ENCODE peak calls at places on chromosomes 4 and X, in six cellular contexts. C is mesenchymal stem cell, P is neuronal stem cell, D is IMR-90, S is H1, W is trophoblast cell. O is an unnamed sample. For H3K27me3, the result is how much of the 10 kb centered on the place peaks cover.

GRCh38 chrX:138886769-138887168 is 175.3 kb upstream of the FGF13 start:
- DNase-seq in C (no peak), S (no peak), W (no peak), D (no peak), P (no peak), O (no peak)

GRCh38 chrX:17596546-17597205 is 140.6 kb upstream of the SCML1 start:
- DNase-seq in C (no peak), D (no peak), P (no peak), S (no peak), W (no peak), O (no peak)

GRCh38 chr4:94332983-94333590 is 9.5 kb downstream of the HPGDS start:
- DNase-seq in S (no peak), W (peak), C (no peak), D (no peak), P (peak), O (peak)

GRCh38 chrX:11792461-11793421 is 34.7 kb downstream of the MSL3 start:
- DNase-seq in S (no peak), W (no peak), D (no peak), P (no peak), C (no peak), O (no peak)

GRCh38 chr4:126705271-126705670 is 927.5 kb upstream of the INTU start:
- DNase-seq in W (no peak), C (peak), P (no peak), S (no peak), D (peak), O (peak)

GRCh38 chr4:56296449-56296990 is 90.8 kb downstream of the AASDH start:
- DNase-seq in W (no peak), D (no peak), P (no peak), C (no peak), S (no peak), O (no peak)

GRCh38 chr4:98653006-98653405 is 5.4 kb downstream of the TSPAN5 start:
- DNase-seq in D (peak), S (no peak), W (no peak), C (no peak), P (no peak), O (no peak)

GRCh38 chr4:10753326-10753725 is 68.8 kb upstream of the CLNK start:
- DNase-seq in D (peak), W (no peak), P (no peak), S (no peak), C (no peak), O (no peak)

GRCh38 chr4:163606885-163607284 is 112.4 kb downstream of the TMA16 start:
- DNase-seq in P (no peak), D (no peak), S (no peak), C (no peak), W (no peak), O (no peak)

GRCh38 chr4:22515145-22515887 is 550 bp downstream of the ADGRA3 start:
- DNase-seq in W (peak), D (peak), C (peak), S (peak), P (peak), O (peak)

GRCh38 chr4:22515888-22516541 is at the start of gene ADGRA3:
- DNase-seq in P (peak), C (peak), D (peak), W (peak), S (peak), O (peak)

GRCh38 chr4:22514431-22514830 is 1.4 kb downstream of the ADGRA3 start:
- DNase-seq in W (no peak), P (no peak), S (no peak), D (peak), C (peak), O (no peak)

GRCh38 chr4:22512306-22512705 is 3.6 kb downstream of the ADGRA3 start:
- DNase-seq in W (no peak), P (no peak), S (no peak), D (peak), C (no peak), O (no peak)

DNA sequence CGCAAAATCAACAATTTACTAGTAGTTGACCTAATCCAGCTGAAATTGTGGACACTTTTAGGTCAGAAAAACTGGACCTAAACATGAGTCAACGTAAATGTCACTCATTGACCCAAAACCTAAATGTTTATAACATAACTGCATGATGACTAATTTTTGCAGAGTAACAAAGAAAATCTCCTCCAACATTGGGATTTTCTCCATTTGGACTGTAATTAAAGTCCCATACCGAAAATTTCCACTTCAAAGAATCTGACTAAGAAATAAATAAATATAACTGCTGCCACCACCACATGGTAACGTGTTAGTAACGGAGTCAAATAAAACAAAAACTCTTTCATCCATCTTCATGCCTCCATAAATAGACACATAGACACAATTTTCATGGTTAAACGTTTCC is 1.9 kb downstream of the ADGRA3 start:
- DNase-seq in S (no peak), W (peak), D (peak), C (peak), P (no peak), O (no peak)
- H3K4me3 ChIP-seq in S (peak), W (no peak), D (peak), C (no peak), P (peak), O (no peak)

DNA sequence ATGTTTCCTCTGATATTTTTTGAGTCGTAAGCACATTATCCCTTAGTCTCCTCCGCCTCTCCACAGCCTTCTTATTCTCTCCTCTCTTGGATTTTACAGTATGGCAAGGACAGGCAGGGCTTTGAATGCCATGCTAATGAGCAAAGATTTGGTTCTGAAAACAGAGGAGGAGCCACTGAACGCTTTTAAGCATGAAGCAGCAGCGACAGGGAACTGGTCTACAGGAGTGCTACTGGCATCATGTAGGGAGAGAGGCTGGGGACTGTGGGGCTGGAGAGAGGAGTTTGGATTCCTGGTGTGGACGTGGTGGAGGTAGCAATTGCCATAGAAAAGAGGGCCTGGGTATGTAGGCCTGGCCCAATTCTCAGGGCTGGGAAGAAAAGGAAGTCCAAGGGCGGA is 4.6 kb upstream of the CD99L2 start:
- DNase-seq in P (no peak), W (no peak), C (no peak), D (no peak), S (no peak), O (peak)
- H4K8ac ChIP-seq in P (no peak), W (no peak), C (no peak), D (no peak), S (peak), O (no peak)

DNA sequence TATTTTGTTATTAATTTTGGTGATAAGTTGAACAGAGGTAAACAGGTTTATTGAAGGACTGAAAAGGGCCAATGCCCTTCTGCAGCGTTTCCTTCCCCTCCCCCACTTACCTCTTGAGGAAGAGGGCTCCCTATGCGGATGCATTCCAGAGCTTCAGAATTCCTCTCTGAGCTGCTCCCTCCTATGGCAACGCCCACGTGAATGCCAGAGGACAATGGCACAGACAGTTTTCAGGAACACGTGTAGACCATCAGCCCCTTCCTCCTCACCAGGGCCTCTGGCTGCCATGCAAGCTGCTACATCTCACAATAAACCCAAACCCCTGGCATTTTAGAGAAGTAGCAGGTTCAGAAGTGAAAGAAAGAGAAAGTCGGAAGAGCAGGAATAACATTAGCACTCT is 127.9 kb downstream of the CHRDL1 start:
- DNase-seq in C (no peak), W (no peak), S (peak), P (peak), D (no peak), O (peak)
- H3K27me3 ChIP-seq in C (under half), W (under half), S (under half), P (under half), D (under half), O (under half)

DNA sequence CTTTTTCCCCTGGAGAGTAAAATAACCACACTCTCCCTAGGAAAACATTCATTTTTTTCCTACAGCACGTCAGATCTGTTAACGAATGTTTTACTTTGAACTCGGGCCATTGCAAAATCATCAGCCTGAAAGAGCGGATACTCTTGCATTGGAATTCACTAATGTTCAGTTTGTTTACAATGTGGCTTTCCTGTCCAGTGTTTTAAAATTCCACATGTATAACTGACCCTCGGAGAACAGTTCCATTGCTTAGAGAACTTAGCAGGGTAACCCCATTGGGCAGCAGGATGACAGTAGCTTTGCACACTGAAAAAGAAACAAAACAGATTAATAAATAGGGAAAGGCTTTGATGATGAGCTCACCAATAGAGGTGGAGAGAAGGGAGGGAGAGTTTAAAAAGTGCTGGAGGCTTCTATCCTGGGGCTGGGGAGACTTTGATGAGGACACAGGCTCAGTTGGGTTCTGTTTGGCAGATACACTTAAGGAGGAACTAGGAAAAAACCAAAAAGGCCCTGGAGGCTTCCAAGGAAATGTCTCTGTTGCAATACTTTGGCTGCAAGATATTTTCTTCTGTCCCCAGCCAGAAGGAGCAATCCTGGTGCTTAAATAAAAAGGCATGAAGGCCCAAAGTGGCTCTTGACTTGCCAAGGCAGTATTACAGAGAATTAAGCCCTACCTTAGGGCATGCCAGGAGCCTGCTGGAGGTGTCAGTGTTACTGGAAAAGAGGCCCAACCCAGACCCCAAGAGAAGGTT is 143.1 kb downstream of the ARSF start:
- DNase-seq in W (peak), C (peak), S (no peak), P (no peak), D (peak), O (no peak)
- H3K4me3 ChIP-seq in W (no peak), C (no peak), S (no peak), P (no peak), D (no peak), O (no peak)

GRCh38 chr4:52199574-52200338 is 148.7 kb downstream of the SPATA18 start:
- DNase-seq in S (no peak), P (no peak), C (peak), W (peak), D (peak), O (peak)
- H4K8ac ChIP-seq in S (no peak), P (no peak), C (no peak), W (no peak), D (no peak), O (no peak)

O was measured in mesendoderm.